ENCODE peak calls at places on chromosomes 16 and 17, in ten cellular contexts. L, W, U, Y, Z, D, T, O, P and R are unnamed samples.

GRCh38 chr17:50268632-50269287 is 5.5 kb upstream of the TMEM92 start:
- DNase-seq in P (no peak), U (no peak), T (no peak), W (no peak), Z (no peak), D (no peak), L (no peak), O (no peak), Y (no peak), R (no peak)

GRCh38 chr17:17072546-17072945 is 30.3 kb downstream of the MPRIP start:
- DNase-seq in Y (no peak), U (no peak), Z (no peak), L (peak), T (peak), D (no peak), W (no peak), P (no peak), O (no peak), R (no peak)

GRCh38 chr16:72939247-72939646 is 108.7 kb downstream of the ZFHX3 start:
- DNase-seq in W (no peak), T (no peak), P (no peak), L (no peak), O (no peak), U (no peak), Y (peak), D (no peak), Z (no peak), R (no peak)

GRCh38 chr17:28727727-28728363 is 743 bp upstream of the NEK8 start:
- DNase-seq in W (peak), P (peak), L (peak), D (peak), Y (no peak), Z (peak), T (no peak), O (no peak), U (no peak), R (peak)

GRCh38 chr16:31333686-31334649 is 21.0 kb upstream of the ITGAX start:
- DNase-seq in D (peak), U (no peak), Z (no peak), P (no peak), T (no peak), Y (no peak), O (no peak), L (peak), W (no peak), R (peak)

GRCh38 chr16:11409398-11409797 is 64.1 kb downstream of the RMI2 start:
- DNase-seq in D (no peak), U (no peak), P (no peak), O (no peak), L (no peak), Z (no peak), T (no peak), Y (no peak), W (no peak), R (no peak)

GRCh38 chr16:29877266-29877961 is 14.4 kb upstream of the CDIPT start:
- DNase-seq in U (no peak), O (no peak), D (no peak), W (no peak), P (peak), Y (no peak), T (no peak), Z (no peak), L (no peak), R (peak)

GRCh38 chr16:31455601-31456314 is 3.5 kb upstream of the ARMC5 start:
- DNase-seq in L (no peak), W (no peak), P (no peak), Y (no peak), Z (no peak), U (no peak), O (no peak), T (peak), D (no peak), R (peak)

GRCh38 chr17:67531291-67531690 is 154.2 kb downstream of the PITPNC1 start:
- DNase-seq in P (no peak), O (no peak), L (no peak), U (no peak), T (no peak), Y (peak), W (no peak), Z (no peak), D (no peak), R (no peak)

GRCh38 chr16:54240180-54241125 is 46.1 kb downstream of the IRX3 start:
- DNase-seq in D (no peak), P (no peak), O (no peak), T (no peak), U (no peak), Y (peak), Z (no peak), W (no peak), L (no peak), R (no peak)

GRCh38 chr17:56690441-56691291 is 97.2 kb downstream of the NOG start:
- DNase-seq in O (no peak), U (no peak), L (no peak), P (no peak), T (no peak), Y (no peak), D (no peak), Z (no peak), W (no peak), R (no peak)

GRCh38 chr16:67537270-67537635 is 8.6 kb downstream of the RIPOR1 start:
- DNase-seq in D (peak), P (no peak), Z (no peak), Y (peak), U (no peak), O (no peak), W (peak), L (no peak), T (peak), R (no peak)

GRCh38 chr17:54883939-54884338 is 16.7 kb upstream of the TOM1L1 start:
- DNase-seq in O (no peak), Z (no peak), T (no peak), P (no peak), U (no peak), L (no peak), Y (no peak), W (no peak), D (no peak), R (no peak)

GRCh38 chr16:28882476-28883180 is 4.3 kb downstream of the ATP2A1 start:
- DNase-seq in Y (no peak), L (no peak), O (no peak), P (no peak), Z (no peak), D (no peak), U (no peak), W (no peak), T (no peak), R (no peak)

GRCh38 chr17:32249475-32249874 is 16.2 kb upstream of the RHBDL3 start:
- DNase-seq in T (no peak), D (no peak), O (no peak), Y (no peak), Z (no peak), U (no peak), W (no peak), P (no peak), L (no peak), R (no peak)